ENCODE peak calls at places on chromosome 9, in five cellular contexts. One of them, this sample, is unnamed.

GRCh38 chr9:88852794-88853193 is 138.5 kb upstream of the S1PR3 start:
- DNase-seq in NCI-H1417: no peak
- DNase-seq in stimulated activated CD4-positive, alpha-beta T cell treated with anti-CD3 and anti-CD28 coated beads, Interleukin-1b, Interleukin-23, amount 100 ng/mL, for 24 hours: no peak
- DNase-seq in Caki2: peak
- DNase-seq in activated naive CD8-positive, alpha-beta T cell treated with anti-CD3 and anti-CD28 coated beads, Interleukin-2, amount 10 ng/mL, durations not matched to agents 7 days and 5 days: no peak
- DNase-seq in this sample: no peak

GRCh38 chr9:136656795-136657611 is 5.7 kb upstream of the EGFL7 start:
- DNase-seq in stimulated activated CD4-positive, alpha-beta T cell treated with anti-CD3 and anti-CD28 coated beads, Interleukin-1b, Interleukin-23, amount 100 ng/mL, for 24 hours: no peak
- DNase-seq in activated naive CD8-positive, alpha-beta T cell treated with anti-CD3 and anti-CD28 coated beads, Interleukin-2, amount 10 ng/mL, durations not matched to agents 7 days and 5 days: peak
- DNase-seq in NCI-H1417: peak
- DNase-seq in Caki2: no peak
- DNase-seq in this sample: no peak

GRCh38 chr9:134591082-134591571 is 50.5 kb upstream of the COL5A1 start:
- DNase-seq in stimulated activated CD4-positive, alpha-beta T cell treated with anti-CD3 and anti-CD28 coated beads, Interleukin-1b, Interleukin-23, amount 100 ng/mL, for 24 hours: no peak
- DNase-seq in activated naive CD8-positive, alpha-beta T cell treated with anti-CD3 and anti-CD28 coated beads, Interleukin-2, amount 10 ng/mL, durations not matched to agents 7 days and 5 days: no peak
- DNase-seq in NCI-H1417: no peak
- DNase-seq in Caki2: no peak
- DNase-seq in this sample: no peak

GRCh38 chr9:105711867-105712266 is 17.5 kb downstream of the TMEM38B start:
- DNase-seq in Caki2: no peak
- DNase-seq in NCI-H1417: no peak
- DNase-seq in activated naive CD8-positive, alpha-beta T cell treated with anti-CD3 and anti-CD28 coated beads, Interleukin-2, amount 10 ng/mL, durations not matched to agents 7 days and 5 days: no peak
- DNase-seq in stimulated activated CD4-positive, alpha-beta T cell treated with anti-CD3 and anti-CD28 coated beads, Interleukin-1b, Interleukin-23, amount 100 ng/mL, for 24 hours: no peak
- DNase-seq in this sample: no peak

GRCh38 chr9:124855944-124856773 is 2.9 kb downstream of the WDR38 start:
- DNase-seq in activated naive CD8-positive, alpha-beta T cell treated with anti-CD3 and anti-CD28 coated beads, Interleukin-2, amount 10 ng/mL, durations not matched to agents 7 days and 5 days: no peak
- DNase-seq in NCI-H1417: no peak
- DNase-seq in stimulated activated CD4-positive, alpha-beta T cell treated with anti-CD3 and anti-CD28 coated beads, Interleukin-1b, Interleukin-23, amount 100 ng/mL, for 24 hours: no peak
- DNase-seq in Caki2: peak
- DNase-seq in this sample: no peak

GRCh38 chr9:110257097-110257955 is 1.0 kb upstream of the TXN start:
- DNase-seq in activated naive CD8-positive, alpha-beta T cell treated with anti-CD3 and anti-CD28 coated beads, Interleukin-2, amount 10 ng/mL, durations not matched to agents 7 days and 5 days: peak
- DNase-seq in Caki2: peak
- DNase-seq in stimulated activated CD4-positive, alpha-beta T cell treated with anti-CD3 and anti-CD28 coated beads, Interleukin-1b, Interleukin-23, amount 100 ng/mL, for 24 hours: no peak
- DNase-seq in NCI-H1417: no peak
- DNase-seq in this sample: no peak

GRCh38 chr9:127960410-127961165 is 20.2 kb downstream of the EEIG1 start:
- DNase-seq in Caki2: no peak
- DNase-seq in NCI-H1417: peak
- DNase-seq in activated naive CD8-positive, alpha-beta T cell treated with anti-CD3 and anti-CD28 coated beads, Interleukin-2, amount 10 ng/mL, durations not matched to agents 7 days and 5 days: no peak
- DNase-seq in stimulated activated CD4-positive, alpha-beta T cell treated with anti-CD3 and anti-CD28 coated beads, Interleukin-1b, Interleukin-23, amount 100 ng/mL, for 24 hours: no peak
- DNase-seq in this sample: no peak

GRCh38 chr9:85547574-85547973 is 194.2 kb downstream of the AGTPBP1 start:
- DNase-seq in NCI-H1417: no peak
- DNase-seq in Caki2: no peak
- DNase-seq in stimulated activated CD4-positive, alpha-beta T cell treated with anti-CD3 and anti-CD28 coated beads, Interleukin-1b, Interleukin-23, amount 100 ng/mL, for 24 hours: no peak
- DNase-seq in activated naive CD8-positive, alpha-beta T cell treated with anti-CD3 and anti-CD28 coated beads, Interleukin-2, amount 10 ng/mL, durations not matched to agents 7 days and 5 days: no peak
- DNase-seq in this sample: no peak

GRCh38 chr9:110936719-110937452 is 101.4 kb downstream of the LPAR1 start:
- DNase-seq in stimulated activated CD4-positive, alpha-beta T cell treated with anti-CD3 and anti-CD28 coated beads, Interleukin-1b, Interleukin-23, amount 100 ng/mL, for 24 hours: no peak
- DNase-seq in activated naive CD8-positive, alpha-beta T cell treated with anti-CD3 and anti-CD28 coated beads, Interleukin-2, amount 10 ng/mL, durations not matched to agents 7 days and 5 days: no peak
- DNase-seq in Caki2: no peak
- DNase-seq in NCI-H1417: no peak
- DNase-seq in this sample: no peak

GRCh38 chr9:135802876-135803419 is 101.0 kb downstream of the KCNT1 start:
- DNase-seq in activated naive CD8-positive, alpha-beta T cell treated with anti-CD3 and anti-CD28 coated beads, Interleukin-2, amount 10 ng/mL, durations not matched to agents 7 days and 5 days: no peak
- DNase-seq in Caki2: no peak
- DNase-seq in stimulated activated CD4-positive, alpha-beta T cell treated with anti-CD3 and anti-CD28 coated beads, Interleukin-1b, Interleukin-23, amount 100 ng/mL, for 24 hours: no peak
- DNase-seq in NCI-H1417: peak
- DNase-seq in this sample: no peak

GRCh38 chr9:33146298-33146697 is 20.8 kb downstream of the B4GALT1 start:
- DNase-seq in NCI-H1417: no peak
- DNase-seq in activated naive CD8-positive, alpha-beta T cell treated with anti-CD3 and anti-CD28 coated beads, Interleukin-2, amount 10 ng/mL, durations not matched to agents 7 days and 5 days: no peak
- DNase-seq in Caki2: no peak
- DNase-seq in stimulated activated CD4-positive, alpha-beta T cell treated with anti-CD3 and anti-CD28 coated beads, Interleukin-1b, Interleukin-23, amount 100 ng/mL, for 24 hours: no peak
- DNase-seq in this sample: no peak

GRCh38 chr9:125200216-125201047 is at the start of gene RABEPK:
- DNase-seq in activated naive CD8-positive, alpha-beta T cell treated with anti-CD3 and anti-CD28 coated beads, Interleukin-2, amount 10 ng/mL, durations not matched to agents 7 days and 5 days: peak
- DNase-seq in Caki2: peak
- DNase-seq in NCI-H1417: peak
- DNase-seq in stimulated activated CD4-positive, alpha-beta T cell treated with anti-CD3 and anti-CD28 coated beads, Interleukin-1b, Interleukin-23, amount 100 ng/mL, for 24 hours: peak
- DNase-seq in this sample: peak

This sample was measured in sigmoid colon.